ENCODE peak calls at places on chromosome 4, in five cellular contexts. One of them, this sample, is unnamed.

GRCh38 chr4:158538176-158538575 is 16.5 kb downstream of the RXFP1 start:
- DNase-seq in neuronal stem cell: no peak
- DNase-seq in mesenchymal stem cell: peak; percentile 2
- DNase-seq in mesendoderm: peak; percentile 21
- DNase-seq in H1: no peak
- DNase-seq in this sample: peak; percentile 53

GRCh38 chr4:180999217-180999616 is 1244.0 kb upstream of the TENM3 start:
- DNase-seq in mesendoderm: no peak
- DNase-seq in mesenchymal stem cell: no peak
- DNase-seq in neuronal stem cell: no peak
- DNase-seq in H1: no peak
- DNase-seq in this sample: no peak

GRCh38 chr4:90852232-90852631 is 725.0 kb downstream of the CCSER1 start:
- DNase-seq in mesenchymal stem cell: peak; percentile 34
- DNase-seq in mesendoderm: peak; percentile 21
- DNase-seq in H1: no peak
- DNase-seq in neuronal stem cell: no peak
- DNase-seq in this sample: no peak

GRCh38 chr4:159395693-159396092 is 292.8 kb downstream of the RAPGEF2 start:
- DNase-seq in mesenchymal stem cell: peak; percentile 13
- DNase-seq in H1: no peak
- DNase-seq in mesendoderm: no peak
- DNase-seq in neuronal stem cell: no peak
- DNase-seq in this sample: peak; percentile 54

GRCh38 chr4:158350161-158350560 is 139.9 kb downstream of the TMEM144 start:
- DNase-seq in H1: no peak
- DNase-seq in mesenchymal stem cell: no peak
- DNase-seq in neuronal stem cell: no peak
- DNase-seq in mesendoderm: peak; percentile 57
- DNase-seq in this sample: no peak

GRCh38 chr4:147772056-147772455 is 40.2 kb downstream of the ARHGAP10 start:
- DNase-seq in mesendoderm: no peak
- DNase-seq in H1: no peak
- DNase-seq in mesenchymal stem cell: no peak
- DNase-seq in neuronal stem cell: no peak
- DNase-seq in this sample: no peak

GRCh38 chr4:138189212-138189611 is 52.9 kb downstream of the SLC7A11 start:
- DNase-seq in H1: no peak
- DNase-seq in mesendoderm: no peak
- DNase-seq in mesenchymal stem cell: no peak
- DNase-seq in neuronal stem cell: no peak
- DNase-seq in this sample: no peak

GRCh38 chr4:118154643-118155042 is 120.4 kb downstream of the NDST3 start:
- DNase-seq in mesenchymal stem cell: peak; percentile 29
- DNase-seq in H1: no peak
- DNase-seq in neuronal stem cell: no peak
- DNase-seq in mesendoderm: no peak
- DNase-seq in this sample: peak; percentile 63

GRCh38 chr4:169033660-169034059 is 23.6 kb upstream of the CBR4 start:
- DNase-seq in H1: no peak
- DNase-seq in mesendoderm: no peak
- DNase-seq in mesenchymal stem cell: no peak
- DNase-seq in neuronal stem cell: no peak
- DNase-seq in this sample: no peak

GRCh38 chr4:4714330-4714729 is 145.1 kb upstream of the MSX1 start:
- DNase-seq in neuronal stem cell: no peak
- DNase-seq in mesendoderm: peak; percentile 76
- DNase-seq in H1: no peak
- DNase-seq in mesenchymal stem cell: peak; percentile 34
- DNase-seq in this sample: peak; percentile 69

GRCh38 chr4:105306158-105306781 is 159.6 kb downstream of the TET2 start:
- DNase-seq in mesendoderm: no peak
- DNase-seq in H1: no peak
- DNase-seq in mesenchymal stem cell: no peak
- DNase-seq in neuronal stem cell: no peak
- DNase-seq in this sample: no peak

GRCh38 chr4:35399912-35400311 is 844.4 kb downstream of the ARAP2 start:
- DNase-seq in neuronal stem cell: no peak
- DNase-seq in H1: no peak
- DNase-seq in mesenchymal stem cell: no peak
- DNase-seq in mesendoderm: no peak
- DNase-seq in this sample: no peak

GRCh38 chr4:48693856-48694574 is 86.1 kb downstream of the FRYL start:
- DNase-seq in mesenchymal stem cell: no peak
- DNase-seq in neuronal stem cell: no peak
- DNase-seq in mesendoderm: peak; percentile 78
- DNase-seq in H1: no peak
- DNase-seq in this sample: no peak

GRCh38 chr4:164716901-164717300 is 37.0 kb upstream of the SMIM31 start:
- DNase-seq in neuronal stem cell: no peak
- DNase-seq in mesenchymal stem cell: no peak
- DNase-seq in mesendoderm: peak; percentile 48
- DNase-seq in H1: no peak
- DNase-seq in this sample: no peak

GRCh38 chr4:6221851-6222760 is 21.8 kb upstream of the JAKMIP1 start:
- DNase-seq in mesendoderm: peak; percentile 81
- DNase-seq in H1: no peak
- DNase-seq in neuronal stem cell: peak; percentile 77
- DNase-seq in mesenchymal stem cell: no peak
- DNase-seq in this sample: no peak

GRCh38 chr4:153465583-153465921 is 608 bp upstream of the TMEM131L start:
- DNase-seq in mesenchymal stem cell: peak; percentile 62
- DNase-seq in mesendoderm: peak; percentile 66
- DNase-seq in neuronal stem cell: no peak
- DNase-seq in H1: no peak
- DNase-seq in this sample: peak; percentile 61

GRCh38 chr4:7320413-7320812 is 114.3 kb downstream of the PSAPL1 start:
- DNase-seq in H1: no peak
- DNase-seq in mesendoderm: no peak
- DNase-seq in mesenchymal stem cell: no peak
- DNase-seq in neuronal stem cell: no peak
- DNase-seq in this sample: no peak

GRCh38 chr4:7298601-7299000 is 106.3 kb downstream of the SORCS2 start:
- DNase-seq in neuronal stem cell: no peak
- DNase-seq in H1: no peak
- DNase-seq in mesendoderm: no peak
- DNase-seq in mesenchymal stem cell: no peak
- DNase-seq in this sample: no peak

GRCh38 chr4:81758865-81759264 is 287.2 kb upstream of the RASGEF1B start:
- DNase-seq in mesenchymal stem cell: no peak
- DNase-seq in mesendoderm: no peak
- DNase-seq in neuronal stem cell: no peak
- DNase-seq in H1: no peak
- DNase-seq in this sample: no peak

GRCh38 chr4:138405934-138406567 is 163.9 kb upstream of the SLC7A11 start:
- DNase-seq in neuronal stem cell: no peak
- DNase-seq in mesendoderm: no peak
- DNase-seq in H1: no peak
- DNase-seq in mesenchymal stem cell: peak; percentile 70
- DNase-seq in this sample: peak; percentile 72

GRCh38 chr4:145217339-145217738 is 37.0 kb upstream of the OTUD4 start:
- DNase-seq in neuronal stem cell: no peak
- DNase-seq in mesenchymal stem cell: no peak
- DNase-seq in mesendoderm: no peak
- DNase-seq in H1: no peak
- DNase-seq in this sample: no peak

GRCh38 chr4:65670331-65671031 is at the start of gene EPHA5:
- DNase-seq in H1: peak; percentile 75
- DNase-seq in neuronal stem cell: peak; percentile 70
- DNase-seq in mesenchymal stem cell: peak; percentile 83
- DNase-seq in mesendoderm: peak; percentile 93
- DNase-seq in this sample: peak; percentile 41

GRCh38 chr4:41142946-41143720 is 71.2 kb downstream of the APBB2 start:
- DNase-seq in mesenchymal stem cell: peak; percentile 94
- DNase-seq in mesendoderm: no peak
- DNase-seq in neuronal stem cell: no peak
- DNase-seq in H1: no peak
- DNase-seq in this sample: peak; percentile 92

GRCh38 chr4:180434131-180434895 is 1808.9 kb upstream of the TENM3 start:
- DNase-seq in mesenchymal stem cell: no peak
- DNase-seq in mesendoderm: no peak
- DNase-seq in H1: no peak
- DNase-seq in neuronal stem cell: no peak
- DNase-seq in this sample: no peak

GRCh38 chr4:116531870-116532269 is 553.5 kb downstream of the TRAM1L1 start:
- DNase-seq in neuronal stem cell: no peak
- DNase-seq in mesenchymal stem cell: peak; percentile 27
- DNase-seq in mesendoderm: peak; percentile 83
- DNase-seq in H1: no peak
- DNase-seq in this sample: no peak

GRCh38 chr4:148434075-148434773 is 8.0 kb downstream of the NR3C2 start:
- DNase-seq in mesendoderm: no peak
- DNase-seq in mesenchymal stem cell: no peak
- DNase-seq in neuronal stem cell: no peak
- DNase-seq in H1: no peak
- DNase-seq in this sample: no peak

GRCh38 chr4:82954212-82954611 is 53.7 kb downstream of the THAP9 start:
- DNase-seq in neuronal stem cell: no peak
- DNase-seq in H1: no peak
- DNase-seq in mesendoderm: no peak
- DNase-seq in mesenchymal stem cell: no peak
- DNase-seq in this sample: no peak

GRCh38 chr4:12933760-12934221 is 550.3 kb downstream of the RAB28 start:
- DNase-seq in mesendoderm: no peak
- DNase-seq in mesenchymal stem cell: peak; percentile 36
- DNase-seq in neuronal stem cell: no peak
- DNase-seq in H1: no peak
- DNase-seq in this sample: no peak

GRCh38 chr4:1183985-1184773 is 11.8 kb upstream of the SPON2 start:
- DNase-seq in H1: no peak
- DNase-seq in mesendoderm: no peak
- DNase-seq in neuronal stem cell: no peak
- DNase-seq in mesenchymal stem cell: no peak
- DNase-seq in this sample: no peak

GRCh38 chr4:70863099-70863790 is 23.6 kb upstream of the GRSF1 start:
- DNase-seq in mesenchymal stem cell: peak; percentile 5
- DNase-seq in neuronal stem cell: no peak
- DNase-seq in mesendoderm: no peak
- DNase-seq in H1: no peak
- DNase-seq in this sample: no peak

GRCh38 chr4:24655971-24656370 is 71.6 kb upstream of the DHX15 start:
- DNase-seq in mesendoderm: no peak
- DNase-seq in neuronal stem cell: no peak
- DNase-seq in H1: no peak
- DNase-seq in mesenchymal stem cell: no peak
- DNase-seq in this sample: no peak

GRCh38 chr4:130056286-130056685 is 960.3 kb downstream of the C4orf33 start:
- DNase-seq in H1: no peak
- DNase-seq in mesenchymal stem cell: no peak
- DNase-seq in neuronal stem cell: no peak
- DNase-seq in mesendoderm: no peak
- DNase-seq in this sample: no peak

GRCh38 chr4:130054895-130055294 is 958.9 kb downstream of the C4orf33 start:
- DNase-seq in mesendoderm: no peak
- DNase-seq in mesenchymal stem cell: no peak
- DNase-seq in H1: no peak
- DNase-seq in neuronal stem cell: no peak
- DNase-seq in this sample: no peak

GRCh38 chr4:130053723-130054122 is 957.8 kb downstream of the C4orf33 start:
- DNase-seq in neuronal stem cell: no peak
- DNase-seq in mesendoderm: no peak
- DNase-seq in mesenchymal stem cell: no peak
- DNase-seq in H1: no peak
- DNase-seq in this sample: no peak
- H2BK15ac ChIP-seq in neuronal stem cell: no peak overlapping the region
- H2BK15ac ChIP-seq in mesendoderm: no peak overlapping the region
- H2BK15ac ChIP-seq in mesenchymal stem cell: no peak overlapping the region
- H2BK15ac ChIP-seq in H1: no peak overlapping the region
- H2BK15ac ChIP-seq in this sample: no peak overlapping the region

GRCh38 chr4:28388471-28388870 is 1527.8 kb downstream of the STIM2 start:
- DNase-seq in mesendoderm: no peak
- DNase-seq in H1: no peak
- DNase-seq in neuronal stem cell: no peak
- DNase-seq in mesenchymal stem cell: no peak
- DNase-seq in this sample: peak; percentile 5

GRCh38 chr4:28386776-28387175 is 1526.1 kb downstream of the STIM2 start:
- DNase-seq in mesendoderm: no peak
- DNase-seq in mesenchymal stem cell: no peak
- DNase-seq in neuronal stem cell: no peak
- DNase-seq in H1: no peak
- DNase-seq in this sample: no peak

DNA sequence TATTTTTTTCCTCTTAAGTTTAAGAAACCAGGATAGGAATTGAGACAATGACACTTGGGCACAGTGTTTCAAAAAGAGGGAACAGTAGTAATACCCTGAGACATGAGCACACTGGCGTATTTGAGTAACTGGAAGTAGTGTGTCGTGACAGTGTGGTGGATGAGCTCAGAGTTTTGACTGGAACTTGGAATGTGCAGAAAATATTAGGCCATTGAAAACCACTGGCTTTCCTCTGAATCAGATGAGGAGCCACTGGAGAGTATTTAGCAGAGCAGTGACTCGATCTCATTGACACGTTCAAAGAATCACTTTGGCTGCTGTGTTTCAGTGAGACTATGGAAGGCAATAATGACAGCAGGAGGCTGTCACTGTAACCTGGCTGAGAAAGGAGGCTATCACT is 1531.2 kb downstream of the STIM2 start:
- DNase-seq in mesenchymal stem cell: no peak
- DNase-seq in neuronal stem cell: no peak
- DNase-seq in mesendoderm: no peak
- DNase-seq in H1: no peak
- DNase-seq in this sample: peak; percentile 40
- H3K4me3 ChIP-seq in mesenchymal stem cell: no peak overlapping the region
- H3K4me3 ChIP-seq in neuronal stem cell: no peak overlapping the region
- H3K4me3 ChIP-seq in mesendoderm: no peak overlapping the region
- H3K4me3 ChIP-seq in H1: no peak overlapping the region
- H3K4me3 ChIP-seq in this sample: no peak overlapping the region

GRCh38 chr4:184385705-184386141 is 88.6 kb downstream of the IRF2 start:
- DNase-seq in mesenchymal stem cell: no peak
- DNase-seq in neuronal stem cell: no peak
- DNase-seq in H1: no peak
- DNase-seq in mesendoderm: peak; percentile 19
- DNase-seq in this sample: no peak
- H2BK15ac ChIP-seq in mesenchymal stem cell: peak overlapping the region; percentile 41
- H2BK15ac ChIP-seq in neuronal stem cell: no peak overlapping the region
- H2BK15ac ChIP-seq in H1: no peak overlapping the region
- H2BK15ac ChIP-seq in mesendoderm: no peak overlapping the region
- H2BK15ac ChIP-seq in this sample: peak overlapping the region; percentile 54

DNA sequence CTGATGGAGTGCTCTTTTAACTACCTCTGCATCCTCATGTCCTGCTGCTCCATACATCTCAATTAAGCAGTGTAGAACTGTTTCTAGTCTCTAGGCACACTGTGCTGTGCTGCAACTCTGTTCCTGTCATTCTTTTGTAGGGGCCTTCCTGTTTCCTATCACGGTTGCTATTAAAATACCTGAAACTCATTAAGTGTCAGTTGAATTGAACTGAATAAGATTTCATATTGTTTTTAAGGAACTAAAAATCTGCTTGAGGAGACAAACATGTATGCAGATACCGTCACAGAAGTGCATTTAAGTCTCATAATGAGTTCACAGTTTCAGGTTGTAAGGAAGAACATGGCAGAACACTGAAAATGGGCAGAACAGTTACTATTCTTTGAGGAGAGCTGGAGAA is 170.1 kb downstream of the LARP7 start:
- DNase-seq in mesendoderm: no peak
- DNase-seq in neuronal stem cell: no peak
- DNase-seq in H1: no peak
- DNase-seq in mesenchymal stem cell: no peak
- DNase-seq in this sample: no peak
- H3K4me3 ChIP-seq in mesendoderm: no peak overlapping the region
- H3K4me3 ChIP-seq in neuronal stem cell: no peak overlapping the region
- H3K4me3 ChIP-seq in H1: no peak overlapping the region
- H3K4me3 ChIP-seq in mesenchymal stem cell: no peak overlapping the region
- H3K4me3 ChIP-seq in this sample: no peak overlapping the region

This sample was measured in IMR-90.